ENCODE peak calls at places on chromosomes 6 and 20, in eight cellular contexts. One of them, this sample, is unnamed.

GRCh38 chr20:856361-856775 is 22.9 kb downstream of the FAM110A start:
- DNase-seq in PC-9: peak
- DNase-seq in RWPE1: peak
- DNase-seq in GM20000: no peak
- DNase-seq in NCI-H2081: no peak
- DNase-seq in hypothalamus: no peak
- DNase-seq in stimulated activated CD4-positive, alpha-beta T cell treated with anti-CD3 and anti-CD28 coated beads, Interleukin-12 subunit alpha, Interleukin-12 subunit beta, amount 100 ng/mL, for 48 hours: no peak
- DNase-seq in activated CD4-positive, alpha-beta T cell treated with anti-CD3 and anti-CD28 coated beads, Interleukin-2, amount 50 U/mL, for 4 hours: peak
- DNase-seq in this sample: peak

GRCh38 chr6:168640738-168641137 is 199.8 kb downstream of the SMOC2 start:
- DNase-seq in PC-9: no peak
- DNase-seq in RWPE1: no peak
- DNase-seq in GM20000: no peak
- DNase-seq in NCI-H2081: no peak
- DNase-seq in hypothalamus: no peak
- DNase-seq in stimulated activated CD4-positive, alpha-beta T cell treated with anti-CD3 and anti-CD28 coated beads, Interleukin-12 subunit alpha, Interleukin-12 subunit beta, amount 100 ng/mL, for 48 hours: no peak
- DNase-seq in activated CD4-positive, alpha-beta T cell treated with anti-CD3 and anti-CD28 coated beads, Interleukin-2, amount 50 U/mL, for 4 hours: no peak
- DNase-seq in this sample: no peak

GRCh38 chr6:41942045-41942851 is 640 bp upstream of the CCND3 start:
- DNase-seq in PC-9: no peak
- DNase-seq in RWPE1: peak
- DNase-seq in GM20000: no peak
- DNase-seq in NCI-H2081: no peak
- DNase-seq in hypothalamus: no peak
- DNase-seq in stimulated activated CD4-positive, alpha-beta T cell treated with anti-CD3 and anti-CD28 coated beads, Interleukin-12 subunit alpha, Interleukin-12 subunit beta, amount 100 ng/mL, for 48 hours: no peak
- DNase-seq in activated CD4-positive, alpha-beta T cell treated with anti-CD3 and anti-CD28 coated beads, Interleukin-2, amount 50 U/mL, for 4 hours: peak
- DNase-seq in this sample: peak

GRCh38 chr20:63378626-63379025 is 17.5 kb upstream of the CHRNA4 start:
- DNase-seq in PC-9: no peak
- DNase-seq in RWPE1: no peak
- DNase-seq in GM20000: no peak
- DNase-seq in NCI-H2081: no peak
- DNase-seq in hypothalamus: no peak
- DNase-seq in stimulated activated CD4-positive, alpha-beta T cell treated with anti-CD3 and anti-CD28 coated beads, Interleukin-12 subunit alpha, Interleukin-12 subunit beta, amount 100 ng/mL, for 48 hours: no peak
- DNase-seq in activated CD4-positive, alpha-beta T cell treated with anti-CD3 and anti-CD28 coated beads, Interleukin-2, amount 50 U/mL, for 4 hours: no peak
- DNase-seq in this sample: no peak

GRCh38 chr6:89400912-89401399 is 11.1 kb downstream of the RRAGD start:
- DNase-seq in PC-9: no peak
- DNase-seq in RWPE1: no peak
- DNase-seq in GM20000: no peak
- DNase-seq in NCI-H2081: no peak
- DNase-seq in hypothalamus: no peak
- DNase-seq in stimulated activated CD4-positive, alpha-beta T cell treated with anti-CD3 and anti-CD28 coated beads, Interleukin-12 subunit alpha, Interleukin-12 subunit beta, amount 100 ng/mL, for 48 hours: no peak
- DNase-seq in activated CD4-positive, alpha-beta T cell treated with anti-CD3 and anti-CD28 coated beads, Interleukin-2, amount 50 U/mL, for 4 hours: no peak
- DNase-seq in this sample: no peak

GRCh38 chr6:112640895-112641294 is 293.8 kb downstream of the RFPL4B start:
- DNase-seq in PC-9: no peak
- DNase-seq in RWPE1: no peak
- DNase-seq in GM20000: no peak
- DNase-seq in NCI-H2081: no peak
- DNase-seq in hypothalamus: no peak
- DNase-seq in stimulated activated CD4-positive, alpha-beta T cell treated with anti-CD3 and anti-CD28 coated beads, Interleukin-12 subunit alpha, Interleukin-12 subunit beta, amount 100 ng/mL, for 48 hours: no peak
- DNase-seq in activated CD4-positive, alpha-beta T cell treated with anti-CD3 and anti-CD28 coated beads, Interleukin-2, amount 50 U/mL, for 4 hours: no peak
- DNase-seq in this sample: no peak

GRCh38 chr6:56729719-56730118 is 87.0 kb upstream of the DST start:
- DNase-seq in PC-9: no peak
- DNase-seq in RWPE1: no peak
- DNase-seq in GM20000: no peak
- DNase-seq in NCI-H2081: no peak
- DNase-seq in hypothalamus: no peak
- DNase-seq in stimulated activated CD4-positive, alpha-beta T cell treated with anti-CD3 and anti-CD28 coated beads, Interleukin-12 subunit alpha, Interleukin-12 subunit beta, amount 100 ng/mL, for 48 hours: no peak
- DNase-seq in activated CD4-positive, alpha-beta T cell treated with anti-CD3 and anti-CD28 coated beads, Interleukin-2, amount 50 U/mL, for 4 hours: no peak
- DNase-seq in this sample: peak

GRCh38 chr6:6881438-6882267 is 226.1 kb upstream of the RREB1 start:
- DNase-seq in PC-9: peak
- DNase-seq in RWPE1: no peak
- DNase-seq in GM20000: no peak
- DNase-seq in NCI-H2081: no peak
- DNase-seq in hypothalamus: no peak
- DNase-seq in stimulated activated CD4-positive, alpha-beta T cell treated with anti-CD3 and anti-CD28 coated beads, Interleukin-12 subunit alpha, Interleukin-12 subunit beta, amount 100 ng/mL, for 48 hours: no peak
- DNase-seq in activated CD4-positive, alpha-beta T cell treated with anti-CD3 and anti-CD28 coated beads, Interleukin-2, amount 50 U/mL, for 4 hours: no peak
- DNase-seq in this sample: no peak

GRCh38 chr6:169384291-169384690 is 130.6 kb upstream of the THBS2 start:
- DNase-seq in PC-9: no peak
- DNase-seq in RWPE1: no peak
- DNase-seq in GM20000: no peak
- DNase-seq in NCI-H2081: no peak
- DNase-seq in hypothalamus: no peak
- DNase-seq in stimulated activated CD4-positive, alpha-beta T cell treated with anti-CD3 and anti-CD28 coated beads, Interleukin-12 subunit alpha, Interleukin-12 subunit beta, amount 100 ng/mL, for 48 hours: no peak
- DNase-seq in activated CD4-positive, alpha-beta T cell treated with anti-CD3 and anti-CD28 coated beads, Interleukin-2, amount 50 U/mL, for 4 hours: no peak
- DNase-seq in this sample: no peak

GRCh38 chr6:113733386-113733785 is 123.8 kb upstream of the MARCKS start:
- DNase-seq in PC-9: no peak
- DNase-seq in RWPE1: no peak
- DNase-seq in GM20000: no peak
- DNase-seq in NCI-H2081: no peak
- DNase-seq in hypothalamus: no peak
- DNase-seq in stimulated activated CD4-positive, alpha-beta T cell treated with anti-CD3 and anti-CD28 coated beads, Interleukin-12 subunit alpha, Interleukin-12 subunit beta, amount 100 ng/mL, for 48 hours: no peak
- DNase-seq in activated CD4-positive, alpha-beta T cell treated with anti-CD3 and anti-CD28 coated beads, Interleukin-2, amount 50 U/mL, for 4 hours: no peak
- DNase-seq in this sample: no peak

GRCh38 chr6:2439632-2440031 is 194.2 kb upstream of the GMDS start:
- DNase-seq in PC-9: no peak
- DNase-seq in RWPE1: no peak
- DNase-seq in GM20000: no peak
- DNase-seq in NCI-H2081: no peak
- DNase-seq in hypothalamus: no peak
- DNase-seq in stimulated activated CD4-positive, alpha-beta T cell treated with anti-CD3 and anti-CD28 coated beads, Interleukin-12 subunit alpha, Interleukin-12 subunit beta, amount 100 ng/mL, for 48 hours: no peak
- DNase-seq in activated CD4-positive, alpha-beta T cell treated with anti-CD3 and anti-CD28 coated beads, Interleukin-2, amount 50 U/mL, for 4 hours: no peak
- DNase-seq in this sample: no peak

GRCh38 chr20:5652626-5653573 is 97.3 kb upstream of the SHLD1 start:
- DNase-seq in PC-9: peak
- DNase-seq in RWPE1: peak
- DNase-seq in GM20000: no peak
- DNase-seq in NCI-H2081: no peak
- DNase-seq in hypothalamus: no peak
- DNase-seq in stimulated activated CD4-positive, alpha-beta T cell treated with anti-CD3 and anti-CD28 coated beads, Interleukin-12 subunit alpha, Interleukin-12 subunit beta, amount 100 ng/mL, for 48 hours: no peak
- DNase-seq in activated CD4-positive, alpha-beta T cell treated with anti-CD3 and anti-CD28 coated beads, Interleukin-2, amount 50 U/mL, for 4 hours: no peak
- DNase-seq in this sample: peak

GRCh38 chr6:152207915-152208714 is 400.6 kb downstream of the ESR1 start:
- DNase-seq in PC-9: no peak
- DNase-seq in RWPE1: no peak
- DNase-seq in GM20000: no peak
- DNase-seq in NCI-H2081: no peak
- DNase-seq in hypothalamus: no peak
- DNase-seq in stimulated activated CD4-positive, alpha-beta T cell treated with anti-CD3 and anti-CD28 coated beads, Interleukin-12 subunit alpha, Interleukin-12 subunit beta, amount 100 ng/mL, for 48 hours: no peak
- DNase-seq in activated CD4-positive, alpha-beta T cell treated with anti-CD3 and anti-CD28 coated beads, Interleukin-2, amount 50 U/mL, for 4 hours: no peak
- DNase-seq in this sample: no peak

GRCh38 chr6:132236281-132236680 is 165.0 kb downstream of the MOXD1 start:
- DNase-seq in PC-9: no peak
- DNase-seq in RWPE1: no peak
- DNase-seq in GM20000: no peak
- DNase-seq in NCI-H2081: no peak
- DNase-seq in hypothalamus: no peak
- DNase-seq in stimulated activated CD4-positive, alpha-beta T cell treated with anti-CD3 and anti-CD28 coated beads, Interleukin-12 subunit alpha, Interleukin-12 subunit beta, amount 100 ng/mL, for 48 hours: no peak
- DNase-seq in activated CD4-positive, alpha-beta T cell treated with anti-CD3 and anti-CD28 coated beads, Interleukin-2, amount 50 U/mL, for 4 hours: no peak
- DNase-seq in this sample: no peak

GRCh38 chr20:64177420-64177783 is 13.2 kb downstream of the MYT1 start:
- DNase-seq in PC-9: no peak
- DNase-seq in RWPE1: no peak
- DNase-seq in GM20000: no peak
- DNase-seq in NCI-H2081: no peak
- DNase-seq in hypothalamus: no peak
- DNase-seq in stimulated activated CD4-positive, alpha-beta T cell treated with anti-CD3 and anti-CD28 coated beads, Interleukin-12 subunit alpha, Interleukin-12 subunit beta, amount 100 ng/mL, for 48 hours: no peak
- DNase-seq in activated CD4-positive, alpha-beta T cell treated with anti-CD3 and anti-CD28 coated beads, Interleukin-2, amount 50 U/mL, for 4 hours: no peak
- DNase-seq in this sample: no peak

GRCh38 chr20:59629141-59630045 is 25.1 kb downstream of the PHACTR3 start:
- DNase-seq in PC-9: no peak
- DNase-seq in RWPE1: no peak
- DNase-seq in GM20000: no peak
- DNase-seq in NCI-H2081: no peak
- DNase-seq in hypothalamus: no peak
- DNase-seq in stimulated activated CD4-positive, alpha-beta T cell treated with anti-CD3 and anti-CD28 coated beads, Interleukin-12 subunit alpha, Interleukin-12 subunit beta, amount 100 ng/mL, for 48 hours: no peak
- DNase-seq in activated CD4-positive, alpha-beta T cell treated with anti-CD3 and anti-CD28 coated beads, Interleukin-2, amount 50 U/mL, for 4 hours: no peak
- DNase-seq in this sample: no peak

GRCh38 chr20:3039426-3039825 is 4.0 kb upstream of the GNRH2 start:
- DNase-seq in PC-9: no peak
- DNase-seq in RWPE1: no peak
- DNase-seq in GM20000: no peak
- DNase-seq in NCI-H2081: no peak
- DNase-seq in hypothalamus: no peak
- DNase-seq in stimulated activated CD4-positive, alpha-beta T cell treated with anti-CD3 and anti-CD28 coated beads, Interleukin-12 subunit alpha, Interleukin-12 subunit beta, amount 100 ng/mL, for 48 hours: no peak
- DNase-seq in activated CD4-positive, alpha-beta T cell treated with anti-CD3 and anti-CD28 coated beads, Interleukin-2, amount 50 U/mL, for 4 hours: no peak
- DNase-seq in this sample: no peak

GRCh38 chr6:139126255-139126654 is 8.6 kb upstream of the HECA start:
- DNase-seq in PC-9: no peak
- DNase-seq in RWPE1: peak
- DNase-seq in GM20000: no peak
- DNase-seq in NCI-H2081: no peak
- DNase-seq in hypothalamus: no peak
- DNase-seq in stimulated activated CD4-positive, alpha-beta T cell treated with anti-CD3 and anti-CD28 coated beads, Interleukin-12 subunit alpha, Interleukin-12 subunit beta, amount 100 ng/mL, for 48 hours: no peak
- DNase-seq in activated CD4-positive, alpha-beta T cell treated with anti-CD3 and anti-CD28 coated beads, Interleukin-2, amount 50 U/mL, for 4 hours: peak
- DNase-seq in this sample: no peak

GRCh38 chr6:143160439-143161220 is 99.9 kb downstream of the AIG1 start:
- DNase-seq in PC-9: no peak
- DNase-seq in RWPE1: no peak
- DNase-seq in GM20000: no peak
- DNase-seq in NCI-H2081: no peak
- DNase-seq in hypothalamus: no peak
- DNase-seq in stimulated activated CD4-positive, alpha-beta T cell treated with anti-CD3 and anti-CD28 coated beads, Interleukin-12 subunit alpha, Interleukin-12 subunit beta, amount 100 ng/mL, for 48 hours: no peak
- DNase-seq in activated CD4-positive, alpha-beta T cell treated with anti-CD3 and anti-CD28 coated beads, Interleukin-2, amount 50 U/mL, for 4 hours: no peak
- DNase-seq in this sample: no peak

GRCh38 chr20:63915471-63915870 is 20.5 kb downstream of the DNAJC5 start:
- DNase-seq in PC-9: no peak
- DNase-seq in RWPE1: no peak
- DNase-seq in GM20000: no peak
- DNase-seq in NCI-H2081: no peak
- DNase-seq in hypothalamus: no peak
- DNase-seq in stimulated activated CD4-positive, alpha-beta T cell treated with anti-CD3 and anti-CD28 coated beads, Interleukin-12 subunit alpha, Interleukin-12 subunit beta, amount 100 ng/mL, for 48 hours: no peak
- DNase-seq in activated CD4-positive, alpha-beta T cell treated with anti-CD3 and anti-CD28 coated beads, Interleukin-2, amount 50 U/mL, for 4 hours: no peak
- DNase-seq in this sample: no peak

GRCh38 chr20:31894980-31895675 is 24.7 kb downstream of the TTLL9 start:
- DNase-seq in PC-9: no peak
- DNase-seq in RWPE1: peak
- DNase-seq in GM20000: peak
- DNase-seq in NCI-H2081: no peak
- DNase-seq in hypothalamus: no peak
- DNase-seq in stimulated activated CD4-positive, alpha-beta T cell treated with anti-CD3 and anti-CD28 coated beads, Interleukin-12 subunit alpha, Interleukin-12 subunit beta, amount 100 ng/mL, for 48 hours: no peak
- DNase-seq in activated CD4-positive, alpha-beta T cell treated with anti-CD3 and anti-CD28 coated beads, Interleukin-2, amount 50 U/mL, for 4 hours: no peak
- DNase-seq in this sample: peak

GRCh38 chr6:13065596-13065995 is 262.7 kb downstream of the TBC1D7 start:
- DNase-seq in PC-9: no peak
- DNase-seq in RWPE1: no peak
- DNase-seq in GM20000: no peak
- DNase-seq in NCI-H2081: no peak
- DNase-seq in hypothalamus: no peak
- DNase-seq in stimulated activated CD4-positive, alpha-beta T cell treated with anti-CD3 and anti-CD28 coated beads, Interleukin-12 subunit alpha, Interleukin-12 subunit beta, amount 100 ng/mL, for 48 hours: no peak
- DNase-seq in activated CD4-positive, alpha-beta T cell treated with anti-CD3 and anti-CD28 coated beads, Interleukin-2, amount 50 U/mL, for 4 hours: no peak
- DNase-seq in this sample: no peak

GRCh38 chr6:87308970-87309369 is 13.4 kb upstream of the SMIM8 start:
- DNase-seq in PC-9: no peak
- DNase-seq in RWPE1: no peak
- DNase-seq in GM20000: no peak
- DNase-seq in NCI-H2081: no peak
- DNase-seq in hypothalamus: no peak
- DNase-seq in stimulated activated CD4-positive, alpha-beta T cell treated with anti-CD3 and anti-CD28 coated beads, Interleukin-12 subunit alpha, Interleukin-12 subunit beta, amount 100 ng/mL, for 48 hours: no peak
- DNase-seq in activated CD4-positive, alpha-beta T cell treated with anti-CD3 and anti-CD28 coated beads, Interleukin-2, amount 50 U/mL, for 4 hours: no peak
- DNase-seq in this sample: peak

GRCh38 chr6:42819803-42820508 is 38.1 kb downstream of the BICRAL start:
- DNase-seq in PC-9: no peak
- DNase-seq in RWPE1: no peak
- DNase-seq in GM20000: no peak
- DNase-seq in NCI-H2081: no peak
- DNase-seq in hypothalamus: no peak
- DNase-seq in stimulated activated CD4-positive, alpha-beta T cell treated with anti-CD3 and anti-CD28 coated beads, Interleukin-12 subunit alpha, Interleukin-12 subunit beta, amount 100 ng/mL, for 48 hours: peak
- DNase-seq in activated CD4-positive, alpha-beta T cell treated with anti-CD3 and anti-CD28 coated beads, Interleukin-2, amount 50 U/mL, for 4 hours: no peak
- DNase-seq in this sample: no peak

GRCh38 chr6:149897015-149897697 is 757 bp downstream of the RAET1E start:
- DNase-seq in PC-9: peak
- DNase-seq in RWPE1: peak
- DNase-seq in GM20000: no peak
- DNase-seq in NCI-H2081: no peak
- DNase-seq in hypothalamus: no peak
- DNase-seq in stimulated activated CD4-positive, alpha-beta T cell treated with anti-CD3 and anti-CD28 coated beads, Interleukin-12 subunit alpha, Interleukin-12 subunit beta, amount 100 ng/mL, for 48 hours: no peak
- DNase-seq in activated CD4-positive, alpha-beta T cell treated with anti-CD3 and anti-CD28 coated beads, Interleukin-2, amount 50 U/mL, for 4 hours: no peak
- DNase-seq in this sample: no peak

GRCh38 chr6:166040292-166040691 is 127.4 kb downstream of the TBXT start:
- DNase-seq in PC-9: no peak
- DNase-seq in RWPE1: no peak
- DNase-seq in GM20000: no peak
- DNase-seq in NCI-H2081: no peak
- DNase-seq in hypothalamus: no peak
- DNase-seq in stimulated activated CD4-positive, alpha-beta T cell treated with anti-CD3 and anti-CD28 coated beads, Interleukin-12 subunit alpha, Interleukin-12 subunit beta, amount 100 ng/mL, for 48 hours: no peak
- DNase-seq in activated CD4-positive, alpha-beta T cell treated with anti-CD3 and anti-CD28 coated beads, Interleukin-2, amount 50 U/mL, for 4 hours: no peak
- DNase-seq in this sample: no peak

GRCh38 chr6:131062245-131063027 is 609 bp downstream of the EPB41L2 start:
- DNase-seq in PC-9: peak
- DNase-seq in RWPE1: peak
- DNase-seq in GM20000: peak
- DNase-seq in NCI-H2081: peak
- DNase-seq in hypothalamus: no peak
- DNase-seq in stimulated activated CD4-positive, alpha-beta T cell treated with anti-CD3 and anti-CD28 coated beads, Interleukin-12 subunit alpha, Interleukin-12 subunit beta, amount 100 ng/mL, for 48 hours: no peak
- DNase-seq in activated CD4-positive, alpha-beta T cell treated with anti-CD3 and anti-CD28 coated beads, Interleukin-2, amount 50 U/mL, for 4 hours: no peak
- DNase-seq in this sample: no peak

GRCh38 chr20:48267825-48268615 is 482.7 kb upstream of the SULF2 start:
- DNase-seq in PC-9: no peak
- DNase-seq in RWPE1: no peak
- DNase-seq in GM20000: no peak
- DNase-seq in NCI-H2081: no peak
- DNase-seq in hypothalamus: no peak
- DNase-seq in stimulated activated CD4-positive, alpha-beta T cell treated with anti-CD3 and anti-CD28 coated beads, Interleukin-12 subunit alpha, Interleukin-12 subunit beta, amount 100 ng/mL, for 48 hours: no peak
- DNase-seq in activated CD4-positive, alpha-beta T cell treated with anti-CD3 and anti-CD28 coated beads, Interleukin-2, amount 50 U/mL, for 4 hours: no peak
- DNase-seq in this sample: no peak

GRCh38 chr20:11919046-11919445 is 1.4 kb downstream of the BTBD3 start:
- DNase-seq in PC-9: no peak
- DNase-seq in RWPE1: no peak
- DNase-seq in GM20000: no peak
- DNase-seq in NCI-H2081: peak
- DNase-seq in hypothalamus: no peak
- DNase-seq in stimulated activated CD4-positive, alpha-beta T cell treated with anti-CD3 and anti-CD28 coated beads, Interleukin-12 subunit alpha, Interleukin-12 subunit beta, amount 100 ng/mL, for 48 hours: no peak
- DNase-seq in activated CD4-positive, alpha-beta T cell treated with anti-CD3 and anti-CD28 coated beads, Interleukin-2, amount 50 U/mL, for 4 hours: no peak
- DNase-seq in this sample: no peak

GRCh38 chr6:28282923-28283322 is 1.6 kb downstream of the PGBD1 start:
- DNase-seq in PC-9: no peak
- DNase-seq in RWPE1: no peak
- DNase-seq in GM20000: no peak
- DNase-seq in NCI-H2081: peak
- DNase-seq in hypothalamus: no peak
- DNase-seq in stimulated activated CD4-positive, alpha-beta T cell treated with anti-CD3 and anti-CD28 coated beads, Interleukin-12 subunit alpha, Interleukin-12 subunit beta, amount 100 ng/mL, for 48 hours: no peak
- DNase-seq in activated CD4-positive, alpha-beta T cell treated with anti-CD3 and anti-CD28 coated beads, Interleukin-2, amount 50 U/mL, for 4 hours: no peak
- DNase-seq in this sample: no peak

GRCh38 chr6:48774276-48774675 is 663.3 kb upstream of the PTCHD4 start:
- DNase-seq in PC-9: no peak
- DNase-seq in RWPE1: no peak
- DNase-seq in GM20000: no peak
- DNase-seq in NCI-H2081: no peak
- DNase-seq in hypothalamus: no peak
- DNase-seq in stimulated activated CD4-positive, alpha-beta T cell treated with anti-CD3 and anti-CD28 coated beads, Interleukin-12 subunit alpha, Interleukin-12 subunit beta, amount 100 ng/mL, for 48 hours: no peak
- DNase-seq in activated CD4-positive, alpha-beta T cell treated with anti-CD3 and anti-CD28 coated beads, Interleukin-2, amount 50 U/mL, for 4 hours: no peak
- DNase-seq in this sample: no peak

GRCh38 chr20:10492065-10492464 is 57.0 kb downstream of the SLX4IP start:
- DNase-seq in PC-9: no peak
- DNase-seq in RWPE1: no peak
- DNase-seq in GM20000: no peak
- DNase-seq in NCI-H2081: no peak
- DNase-seq in hypothalamus: no peak
- DNase-seq in stimulated activated CD4-positive, alpha-beta T cell treated with anti-CD3 and anti-CD28 coated beads, Interleukin-12 subunit alpha, Interleukin-12 subunit beta, amount 100 ng/mL, for 48 hours: no peak
- DNase-seq in activated CD4-positive, alpha-beta T cell treated with anti-CD3 and anti-CD28 coated beads, Interleukin-2, amount 50 U/mL, for 4 hours: no peak
- DNase-seq in this sample: no peak

GRCh38 chr20:49381558-49382493 is 100.6 kb downstream of the KCNB1 start:
- DNase-seq in PC-9: peak
- DNase-seq in RWPE1: peak
- DNase-seq in GM20000: no peak
- DNase-seq in NCI-H2081: peak
- DNase-seq in hypothalamus: no peak
- DNase-seq in stimulated activated CD4-positive, alpha-beta T cell treated with anti-CD3 and anti-CD28 coated beads, Interleukin-12 subunit alpha, Interleukin-12 subunit beta, amount 100 ng/mL, for 48 hours: no peak
- DNase-seq in activated CD4-positive, alpha-beta T cell treated with anti-CD3 and anti-CD28 coated beads, Interleukin-2, amount 50 U/mL, for 4 hours: no peak
- DNase-seq in this sample: peak

GRCh38 chr6:11224252-11224965 is 8.1 kb downstream of the NEDD9 start:
- DNase-seq in PC-9: no peak
- DNase-seq in RWPE1: no peak
- DNase-seq in GM20000: peak
- DNase-seq in NCI-H2081: no peak
- DNase-seq in hypothalamus: no peak
- DNase-seq in stimulated activated CD4-positive, alpha-beta T cell treated with anti-CD3 and anti-CD28 coated beads, Interleukin-12 subunit alpha, Interleukin-12 subunit beta, amount 100 ng/mL, for 48 hours: peak
- DNase-seq in activated CD4-positive, alpha-beta T cell treated with anti-CD3 and anti-CD28 coated beads, Interleukin-2, amount 50 U/mL, for 4 hours: peak
- DNase-seq in this sample: no peak